ENCODE peak calls at places on chromosome 5, in four cellular contexts. U is PC-3; B is naive thymus-derived CD4-positive, alpha-beta T cell; K is effector memory CD4-positive, alpha-beta T cell. E is an unnamed sample.

GRCh38 chr5:6418679-6419276 is 29.9 kb upstream of the UBE2QL1 start:
- DNase-seq in U (no peak), B (no peak), K (no peak), E (no peak)

GRCh38 chr5:132085686-132086085 is 12.1 kb downstream of the CSF2 start:
- DNase-seq in U (no peak), B (no peak), K (no peak), E (no peak)

GRCh38 chr5:4387295-4387694 is 752.8 kb upstream of the ADAMTS16 start:
- DNase-seq in U (no peak), B (no peak), K (no peak), E (no peak)

GRCh38 chr5:131221888-131222287 is 42.0 kb upstream of the CDC42SE2 start:
- DNase-seq in U (peak; percentile 18), B (no peak), K (no peak), E (no peak)

GRCh38 chr5:163022582-163023128 is 414.7 kb upstream of the CCNG1 start:
- DNase-seq in U (no peak), B (no peak), K (no peak), E (no peak)

GRCh38 chr5:121987685-121988073 is 25.9 kb downstream of the SRFBP1 start:
- DNase-seq in U (peak; percentile 45), B (no peak), K (no peak), E (no peak)

GRCh38 chr5:131224387-131225191 is 39.3 kb upstream of the CDC42SE2 start:
- DNase-seq in U (no peak), B (no peak), K (no peak), E (no peak)

GRCh38 chr5:39772307-39772706 is 347.5 kb upstream of the DAB2 start:
- DNase-seq in U (no peak), B (no peak), K (no peak), E (no peak)

GRCh38 chr5:157485811-157486739 is 26.1 kb downstream of the NIPAL4 start:
- DNase-seq in U (no peak), B (no peak), K (no peak), E (no peak)

GRCh38 chr5:157681048-157681447 is 9.7 kb downstream of the C5orf52 start:
- DNase-seq in U (no peak), B (no peak), K (no peak), E (no peak)

GRCh38 chr5:96597441-96598020 is 64.6 kb upstream of the CAST start:
- DNase-seq in U (peak; percentile 59), B (no peak), K (no peak), E (no peak)

GRCh38 chr5:122704247-122705036 is 70.4 kb upstream of the SNX2 start:
- DNase-seq in U (peak; percentile 70), B (peak; percentile 7), K (no peak), E (peak; percentile 70)

GRCh38 chr5:36614657-36615308 is 8.4 kb downstream of the SLC1A3 start:
- DNase-seq in U (no peak), B (no peak), K (no peak), E (no peak)

GRCh38 chr5:179129607-179130071 is 69.5 kb downstream of the ZNF354C start:
- DNase-seq in U (no peak), B (no peak), K (no peak), E (no peak)

GRCh38 chr5:16489322-16489791 is 23.8 kb upstream of the ZNF622 start:
- DNase-seq in U (peak; percentile 84), B (peak; percentile 46), K (no peak), E (peak; percentile 66)

GRCh38 chr5:116137544-116138378 is 52.9 kb downstream of the COMMD10 start:
- DNase-seq in U (peak; percentile 68), B (peak; percentile 42), K (no peak), E (peak; percentile 70)

GRCh38 chr5:68345166-68345565 is 129.6 kb downstream of the PIK3R1 start:
- DNase-seq in U (no peak), B (no peak), K (no peak), E (no peak)

GRCh38 chr5:140587495-140587894 is 22.9 kb downstream of the SLC35A4 start:
- DNase-seq in U (no peak), B (no peak), K (no peak), E (no peak)

GRCh38 chr5:150473673-150474358 is 24.3 kb upstream of the RPS14 start:
- DNase-seq in U (peak; percentile 41), B (no peak), K (no peak), E (no peak)

GRCh38 chr5:61907995-61908394 is 398.0 kb upstream of the KIF2A start:
- DNase-seq in U (no peak), B (no peak), K (no peak), E (no peak)

GRCh38 chr5:123367739-123368138 is 55.5 kb downstream of the CEP120 start:
- DNase-seq in U (peak; percentile 31), B (no peak), K (no peak), E (peak; percentile 37)

GRCh38 chr5:11182441-11183080 is 421.5 kb upstream of the DAP start:
- DNase-seq in U (peak; percentile 80), B (no peak), K (no peak), E (peak; percentile 35)

GRCh38 chr5:106966686-106967315 is 703.9 kb downstream of the EFNA5 start:
- DNase-seq in U (peak; percentile 65), B (no peak), K (no peak), E (no peak)

GRCh38 chr5:149618581-149619248 is 37.4 kb downstream of the ARHGEF37 start:
- DNase-seq in U (peak; percentile 91), B (peak; percentile 10), K (no peak), E (peak; percentile 78)

GRCh38 chr5:76608833-76609232 is 14.4 kb downstream of the F2RL2 start:
- DNase-seq in U (no peak), B (peak; percentile 16), K (no peak), E (peak; percentile 63)

GRCh38 chr5:22631683-22632082 is 221.5 kb downstream of the CDH12 start:
- DNase-seq in U (no peak), B (no peak), K (no peak), E (no peak)

GRCh38 chr5:172849636-172850453 is 15.8 kb downstream of the ERGIC1 start:
- DNase-seq in U (peak; percentile 16), B (no peak), K (no peak), E (no peak)

GRCh38 chr5:103291606-103292005 is 33.0 kb downstream of the MACIR start:
- DNase-seq in U (no peak), B (no peak), K (no peak), E (no peak)

GRCh38 chr5:181052928-181053759 is 13.1 kb downstream of the BTNL9 start:
- DNase-seq in U (peak; percentile 20), B (peak; percentile 13), K (no peak), E (no peak)

GRCh38 chr5:92674322-92674721 is 906.7 kb downstream of the NR2F1-AS1 start:
- DNase-seq in U (no peak), B (no peak), K (no peak), E (no peak)

GRCh38 chr5:35393901-35394300 is 163.6 kb upstream of the PRLR start:
- DNase-seq in U (no peak), B (no peak), K (no peak), E (peak; percentile 2)

GRCh38 chr5:140855772-140856674 is at the start of gene PCDHA10:
- DNase-seq in U (no peak), B (no peak), K (no peak), E (peak; percentile 79)

GRCh38 chr5:56088967-56089829 is 94.4 kb upstream of the IL6ST start:
- DNase-seq in U (peak; percentile 55), B (no peak), K (no peak), E (no peak)

GRCh38 chr5:181187500-181188213 is 17.3 kb downstream of the TRIM7 start:
- DNase-seq in U (peak; percentile 93), B (peak; percentile 58), K (peak; percentile 33), E (peak; percentile 86)

GRCh38 chr5:8491254-8491653 is 622.3 kb downstream of the MTRR start:
- DNase-seq in U (peak; percentile 53), B (no peak), K (no peak), E (no peak)

GRCh38 chr5:76180817-76181805 is 97.9 kb downstream of the SV2C start:
- DNase-seq in U (no peak), B (no peak), K (no peak), E (peak; percentile 31)

GRCh38 chr5:109053995-109054417 is 306.3 kb downstream of the FER start:
- DNase-seq in U (no peak), B (no peak), K (no peak), E (no peak)

GRCh38 chr5:68369436-68370125 is 154.0 kb downstream of the PIK3R1 start:
- DNase-seq in U (no peak), B (peak; percentile 48), K (peak; percentile 18), E (no peak)

GRCh38 chr5:32245742-32246141 is 67.0 kb downstream of the MTMR12 start:
- DNase-seq in U (no peak), B (no peak), K (no peak), E (no peak)
- H3K36me3 ChIP-seq in U (peaks cover 33% of the 10 kb centered on the region), B (peaks cover 10% of the 10 kb centered on the region), K (peaks cover 73% of the 10 kb centered on the region), E (peaks cover 40% of the 10 kb centered on the region)

DNA sequence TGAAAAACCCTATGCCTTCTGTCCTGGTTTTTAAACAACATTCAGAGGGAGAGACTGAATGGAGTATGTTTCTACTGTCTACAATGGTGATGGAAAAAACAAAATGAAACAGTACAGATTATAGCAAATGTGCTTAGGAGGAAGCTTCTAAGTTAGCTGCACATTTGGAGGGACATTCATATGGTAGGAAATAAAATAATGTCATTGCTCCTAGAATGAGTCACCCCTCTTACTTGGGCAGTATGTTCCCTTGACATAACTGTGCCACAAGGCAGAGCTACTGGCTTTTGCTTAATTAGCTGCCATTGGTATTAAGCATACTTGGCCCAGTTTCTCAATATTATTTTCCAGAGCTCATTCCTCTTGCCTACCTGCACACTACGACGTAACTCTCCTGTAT is 128.9 kb downstream of the GDNF start:
- DNase-seq in U (peak; percentile 50), B (no peak), K (no peak), E (no peak)
- H3K27ac ChIP-seq in U (no peak overlapping the region), B (no peak overlapping the region), K (no peak overlapping the region), E (no peak overlapping the region)

GRCh38 chr5:74673011-74673790 is 11.8 kb upstream of the HEXB start:
- DNase-seq in U (peak; percentile 59), B (peak; percentile 21), K (no peak), E (peak; percentile 66)
- H3K4me3 ChIP-seq in U (no peak overlapping the region), B (no peak overlapping the region), K (no peak overlapping the region), E (no peak overlapping the region)

GRCh38 chr5:133983674-133984073 is 15.2 kb upstream of the C5orf15 start:
- DNase-seq in U (no peak), B (no peak), K (no peak), E (no peak)

GRCh38 chr5:133980652-133981051 is 12.2 kb upstream of the C5orf15 start:
- DNase-seq in U (no peak), B (no peak), K (no peak), E (no peak)

GRCh38 chr5:133990396-133990795 is 14.4 kb downstream of the VDAC1 start:
- DNase-seq in U (no peak), B (no peak), K (no peak), E (no peak)

GRCh38 chr5:133981714-133982113 is 13.3 kb upstream of the C5orf15 start:
- DNase-seq in U (no peak), B (no peak), K (no peak), E (no peak)

DNA sequence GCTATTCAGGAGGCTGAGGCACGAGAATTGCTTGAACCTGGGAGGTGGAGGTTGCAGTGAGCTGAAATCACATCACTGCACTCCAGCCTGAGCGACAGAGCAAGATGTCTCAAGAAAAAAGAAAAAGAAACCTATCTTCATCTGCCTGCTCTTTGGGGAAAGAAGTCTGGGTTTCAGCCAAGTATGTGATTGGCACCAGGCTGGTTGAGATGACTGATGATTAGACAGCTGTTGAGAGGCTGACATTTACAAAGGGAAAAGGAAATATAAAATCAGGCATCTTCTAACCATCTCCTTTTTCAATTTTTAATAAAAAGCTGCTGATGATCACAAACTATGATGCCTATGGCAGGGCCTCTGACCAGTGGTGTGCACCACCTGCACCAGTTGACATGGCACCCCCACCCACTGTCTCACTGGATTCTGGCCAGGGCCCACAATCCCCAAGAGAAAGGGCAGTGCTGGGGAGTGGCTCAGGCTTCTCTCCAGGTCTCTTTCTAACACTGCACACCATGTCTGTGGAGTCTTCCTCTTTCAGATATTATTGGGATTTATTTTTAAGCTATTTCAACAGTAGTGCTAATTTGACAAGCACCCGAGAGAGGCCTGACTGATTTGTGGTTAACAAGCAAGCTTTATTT is 17.2 kb upstream of the C5orf15 start:
- DNase-seq in U (no peak), B (no peak), K (no peak), E (peak; percentile 52)
- H3K36me3 ChIP-seq in U (peaks cover 13% of the 10 kb centered on the region), B (peaks cover 9% of the 10 kb centered on the region), K (peaks cover 42% of the 10 kb centered on the region), E (peaks cover 69% of the 10 kb centered on the region)